ENCODE peak calls at places on chromosomes 12 and 14, in seven cellular contexts. One of them, this sample, is unnamed.

GRCh38 chr14:100901391-100902183 is 1.9 kb downstream of the RTL1 start:
- DNase-seq in B cell: no peak
- DNase-seq in stimulated activated CD8-positive, alpha-beta memory T cell treated with anti-CD3 and anti-CD28 coated beads, Interleukin-7, amount 100 ng/mL, for 1 hour: no peak
- DNase-seq in activated CD4-positive, CD25-positive, alpha-beta regulatory T cell: no peak
- DNase-seq in heart left ventricle: no peak
- DNase-seq in heart right ventricle: no peak
- DNase-seq in T-cell: no peak
- DNase-seq in this sample: no peak

GRCh38 chr12:68375701-68376469 is 43.7 kb upstream of the MDM1 start:
- DNase-seq in B cell: no peak
- DNase-seq in stimulated activated CD8-positive, alpha-beta memory T cell treated with anti-CD3 and anti-CD28 coated beads, Interleukin-7, amount 100 ng/mL, for 1 hour: no peak
- DNase-seq in activated CD4-positive, CD25-positive, alpha-beta regulatory T cell: no peak
- DNase-seq in heart left ventricle: no peak
- DNase-seq in heart right ventricle: no peak
- DNase-seq in T-cell: no peak
- DNase-seq in this sample: no peak

GRCh38 chr12:56080556-56081138 is 682 bp downstream of the ERBB3 start:
- DNase-seq in B cell: no peak
- DNase-seq in stimulated activated CD8-positive, alpha-beta memory T cell treated with anti-CD3 and anti-CD28 coated beads, Interleukin-7, amount 100 ng/mL, for 1 hour: no peak
- DNase-seq in activated CD4-positive, CD25-positive, alpha-beta regulatory T cell: no peak
- DNase-seq in heart left ventricle: no peak
- DNase-seq in heart right ventricle: no peak
- DNase-seq in T-cell: no peak
- DNase-seq in this sample: no peak

GRCh38 chr12:121189061-121189886 is 20.7 kb upstream of the P2RX4 start:
- DNase-seq in B cell: no peak
- DNase-seq in stimulated activated CD8-positive, alpha-beta memory T cell treated with anti-CD3 and anti-CD28 coated beads, Interleukin-7, amount 100 ng/mL, for 1 hour: no peak
- DNase-seq in activated CD4-positive, CD25-positive, alpha-beta regulatory T cell: no peak
- DNase-seq in heart left ventricle: no peak
- DNase-seq in heart right ventricle: no peak
- DNase-seq in T-cell: no peak
- DNase-seq in this sample: no peak

GRCh38 chr14:90831821-90832220 is 15.6 kb upstream of the TTC7B start:
- DNase-seq in B cell: no peak
- DNase-seq in stimulated activated CD8-positive, alpha-beta memory T cell treated with anti-CD3 and anti-CD28 coated beads, Interleukin-7, amount 100 ng/mL, for 1 hour: no peak
- DNase-seq in activated CD4-positive, CD25-positive, alpha-beta regulatory T cell: no peak
- DNase-seq in heart left ventricle: no peak
- DNase-seq in heart right ventricle: no peak
- DNase-seq in T-cell: no peak
- DNase-seq in this sample: no peak

GRCh38 chr14:34275038-34275437 is 187.0 kb downstream of the SPTSSA start:
- DNase-seq in B cell: no peak
- DNase-seq in stimulated activated CD8-positive, alpha-beta memory T cell treated with anti-CD3 and anti-CD28 coated beads, Interleukin-7, amount 100 ng/mL, for 1 hour: no peak
- DNase-seq in activated CD4-positive, CD25-positive, alpha-beta regulatory T cell: no peak
- DNase-seq in heart left ventricle: no peak
- DNase-seq in heart right ventricle: no peak
- DNase-seq in T-cell: no peak
- DNase-seq in this sample: no peak

GRCh38 chr14:75946785-75947184 is 35.0 kb downstream of the TGFB3 start:
- DNase-seq in B cell: no peak
- DNase-seq in stimulated activated CD8-positive, alpha-beta memory T cell treated with anti-CD3 and anti-CD28 coated beads, Interleukin-7, amount 100 ng/mL, for 1 hour: no peak
- DNase-seq in activated CD4-positive, CD25-positive, alpha-beta regulatory T cell: no peak
- DNase-seq in heart left ventricle: no peak
- DNase-seq in heart right ventricle: no peak
- DNase-seq in T-cell: no peak
- DNase-seq in this sample: no peak

GRCh38 chr12:94074970-94075695 is 73.2 kb upstream of the PLXNC1 start:
- DNase-seq in B cell: no peak
- DNase-seq in stimulated activated CD8-positive, alpha-beta memory T cell treated with anti-CD3 and anti-CD28 coated beads, Interleukin-7, amount 100 ng/mL, for 1 hour: no peak
- DNase-seq in activated CD4-positive, CD25-positive, alpha-beta regulatory T cell: no peak
- DNase-seq in heart left ventricle: peak
- DNase-seq in heart right ventricle: peak
- DNase-seq in T-cell: no peak
- DNase-seq in this sample: no peak

GRCh38 chr14:39376671-39377403 is 55.4 kb downstream of the FBXO33 start:
- DNase-seq in B cell: no peak
- DNase-seq in stimulated activated CD8-positive, alpha-beta memory T cell treated with anti-CD3 and anti-CD28 coated beads, Interleukin-7, amount 100 ng/mL, for 1 hour: no peak
- DNase-seq in activated CD4-positive, CD25-positive, alpha-beta regulatory T cell: no peak
- DNase-seq in heart left ventricle: no peak
- DNase-seq in heart right ventricle: no peak
- DNase-seq in T-cell: no peak
- DNase-seq in this sample: no peak

GRCh38 chr14:103401223-103402214 is 16.3 kb downstream of the MARK3 start:
- DNase-seq in B cell: no peak
- DNase-seq in stimulated activated CD8-positive, alpha-beta memory T cell treated with anti-CD3 and anti-CD28 coated beads, Interleukin-7, amount 100 ng/mL, for 1 hour: no peak
- DNase-seq in activated CD4-positive, CD25-positive, alpha-beta regulatory T cell: no peak
- DNase-seq in heart left ventricle: no peak
- DNase-seq in heart right ventricle: no peak
- DNase-seq in T-cell: no peak
- DNase-seq in this sample: no peak

GRCh38 chr12:78308701-78309100 is 478.0 kb downstream of the NAV3 start:
- DNase-seq in B cell: no peak
- DNase-seq in stimulated activated CD8-positive, alpha-beta memory T cell treated with anti-CD3 and anti-CD28 coated beads, Interleukin-7, amount 100 ng/mL, for 1 hour: no peak
- DNase-seq in activated CD4-positive, CD25-positive, alpha-beta regulatory T cell: no peak
- DNase-seq in heart left ventricle: no peak
- DNase-seq in heart right ventricle: no peak
- DNase-seq in T-cell: no peak
- DNase-seq in this sample: no peak

GRCh38 chr12:130141901-130142683 is 20.2 kb upstream of the FZD10 start:
- DNase-seq in B cell: no peak
- DNase-seq in stimulated activated CD8-positive, alpha-beta memory T cell treated with anti-CD3 and anti-CD28 coated beads, Interleukin-7, amount 100 ng/mL, for 1 hour: no peak
- DNase-seq in activated CD4-positive, CD25-positive, alpha-beta regulatory T cell: no peak
- DNase-seq in heart left ventricle: no peak
- DNase-seq in heart right ventricle: no peak
- DNase-seq in T-cell: no peak
- DNase-seq in this sample: no peak

GRCh38 chr14:97924922-97925613 is 1127.9 kb downstream of the VRK1 start:
- DNase-seq in B cell: no peak
- DNase-seq in stimulated activated CD8-positive, alpha-beta memory T cell treated with anti-CD3 and anti-CD28 coated beads, Interleukin-7, amount 100 ng/mL, for 1 hour: no peak
- DNase-seq in activated CD4-positive, CD25-positive, alpha-beta regulatory T cell: no peak
- DNase-seq in heart left ventricle: no peak
- DNase-seq in heart right ventricle: no peak
- DNase-seq in T-cell: no peak
- DNase-seq in this sample: no peak

GRCh38 chr12:130127909-130128763 is 34.1 kb upstream of the FZD10 start:
- DNase-seq in B cell: no peak
- DNase-seq in stimulated activated CD8-positive, alpha-beta memory T cell treated with anti-CD3 and anti-CD28 coated beads, Interleukin-7, amount 100 ng/mL, for 1 hour: no peak
- DNase-seq in activated CD4-positive, CD25-positive, alpha-beta regulatory T cell: no peak
- DNase-seq in heart left ventricle: peak
- DNase-seq in heart right ventricle: peak
- DNase-seq in T-cell: no peak
- DNase-seq in this sample: no peak

GRCh38 chr14:61696753-61697318 is 1.5 kb downstream of the HIF1A start:
- DNase-seq in B cell: no peak
- DNase-seq in stimulated activated CD8-positive, alpha-beta memory T cell treated with anti-CD3 and anti-CD28 coated beads, Interleukin-7, amount 100 ng/mL, for 1 hour: no peak
- DNase-seq in activated CD4-positive, CD25-positive, alpha-beta regulatory T cell: no peak
- DNase-seq in heart left ventricle: no peak
- DNase-seq in heart right ventricle: no peak
- DNase-seq in T-cell: no peak
- DNase-seq in this sample: no peak

GRCh38 chr14:65373671-65374039 is 38.9 kb upstream of the FUT8 start:
- DNase-seq in B cell: no peak
- DNase-seq in stimulated activated CD8-positive, alpha-beta memory T cell treated with anti-CD3 and anti-CD28 coated beads, Interleukin-7, amount 100 ng/mL, for 1 hour: no peak
- DNase-seq in activated CD4-positive, CD25-positive, alpha-beta regulatory T cell: no peak
- DNase-seq in heart left ventricle: no peak
- DNase-seq in heart right ventricle: no peak
- DNase-seq in T-cell: no peak
- DNase-seq in this sample: no peak

GRCh38 chr14:92160619-92161018 is 38.9 kb downstream of the CPSF2 start:
- DNase-seq in B cell: no peak
- DNase-seq in stimulated activated CD8-positive, alpha-beta memory T cell treated with anti-CD3 and anti-CD28 coated beads, Interleukin-7, amount 100 ng/mL, for 1 hour: no peak
- DNase-seq in activated CD4-positive, CD25-positive, alpha-beta regulatory T cell: no peak
- DNase-seq in heart left ventricle: no peak
- DNase-seq in heart right ventricle: no peak
- DNase-seq in T-cell: no peak
- DNase-seq in this sample: no peak

GRCh38 chr12:98894412-98895085 is 249.5 kb downstream of the APAF1 start:
- DNase-seq in B cell: no peak
- DNase-seq in stimulated activated CD8-positive, alpha-beta memory T cell treated with anti-CD3 and anti-CD28 coated beads, Interleukin-7, amount 100 ng/mL, for 1 hour: no peak
- DNase-seq in activated CD4-positive, CD25-positive, alpha-beta regulatory T cell: no peak
- DNase-seq in heart left ventricle: no peak
- DNase-seq in heart right ventricle: no peak
- DNase-seq in T-cell: no peak
- DNase-seq in this sample: no peak

GRCh38 chr14:32075636-32076277 is 1.3 kb upstream of the ARHGAP5 start:
- DNase-seq in B cell: no peak
- DNase-seq in stimulated activated CD8-positive, alpha-beta memory T cell treated with anti-CD3 and anti-CD28 coated beads, Interleukin-7, amount 100 ng/mL, for 1 hour: peak
- DNase-seq in activated CD4-positive, CD25-positive, alpha-beta regulatory T cell: no peak
- DNase-seq in heart left ventricle: no peak
- DNase-seq in heart right ventricle: peak
- DNase-seq in T-cell: no peak
- DNase-seq in this sample: no peak

GRCh38 chr14:34883954-34884353 is 8.8 kb upstream of the BAZ1A start:
- DNase-seq in B cell: no peak
- DNase-seq in stimulated activated CD8-positive, alpha-beta memory T cell treated with anti-CD3 and anti-CD28 coated beads, Interleukin-7, amount 100 ng/mL, for 1 hour: no peak
- DNase-seq in activated CD4-positive, CD25-positive, alpha-beta regulatory T cell: no peak
- DNase-seq in heart left ventricle: no peak
- DNase-seq in heart right ventricle: no peak
- DNase-seq in T-cell: no peak
- DNase-seq in this sample: no peak

GRCh38 chr14:97976861-97977260 is 1179.7 kb downstream of the VRK1 start:
- DNase-seq in B cell: no peak
- DNase-seq in stimulated activated CD8-positive, alpha-beta memory T cell treated with anti-CD3 and anti-CD28 coated beads, Interleukin-7, amount 100 ng/mL, for 1 hour: no peak
- DNase-seq in activated CD4-positive, CD25-positive, alpha-beta regulatory T cell: no peak
- DNase-seq in heart left ventricle: peak
- DNase-seq in heart right ventricle: peak
- DNase-seq in T-cell: no peak
- DNase-seq in this sample: no peak

GRCh38 chr12:97093187-97093683 is 186.2 kb downstream of the NEDD1 start:
- DNase-seq in B cell: no peak
- DNase-seq in stimulated activated CD8-positive, alpha-beta memory T cell treated with anti-CD3 and anti-CD28 coated beads, Interleukin-7, amount 100 ng/mL, for 1 hour: no peak
- DNase-seq in activated CD4-positive, CD25-positive, alpha-beta regulatory T cell: no peak
- DNase-seq in heart left ventricle: no peak
- DNase-seq in heart right ventricle: no peak
- DNase-seq in T-cell: no peak
- DNase-seq in this sample: no peak

GRCh38 chr12:99024191-99024590 is 379.1 kb downstream of the APAF1 start:
- DNase-seq in B cell: no peak
- DNase-seq in stimulated activated CD8-positive, alpha-beta memory T cell treated with anti-CD3 and anti-CD28 coated beads, Interleukin-7, amount 100 ng/mL, for 1 hour: no peak
- DNase-seq in activated CD4-positive, CD25-positive, alpha-beta regulatory T cell: no peak
- DNase-seq in heart left ventricle: no peak
- DNase-seq in heart right ventricle: no peak
- DNase-seq in T-cell: no peak
- DNase-seq in this sample: no peak

GRCh38 chr14:57845802-57846531 is 19.9 kb downstream of the SLC35F4 start:
- DNase-seq in B cell: no peak
- DNase-seq in stimulated activated CD8-positive, alpha-beta memory T cell treated with anti-CD3 and anti-CD28 coated beads, Interleukin-7, amount 100 ng/mL, for 1 hour: no peak
- DNase-seq in activated CD4-positive, CD25-positive, alpha-beta regulatory T cell: no peak
- DNase-seq in heart left ventricle: no peak
- DNase-seq in heart right ventricle: no peak
- DNase-seq in T-cell: no peak
- DNase-seq in this sample: no peak

GRCh38 chr12:47276253-47277070 is 196.7 kb upstream of the AMIGO2 start:
- DNase-seq in B cell: peak
- DNase-seq in stimulated activated CD8-positive, alpha-beta memory T cell treated with anti-CD3 and anti-CD28 coated beads, Interleukin-7, amount 100 ng/mL, for 1 hour: no peak
- DNase-seq in activated CD4-positive, CD25-positive, alpha-beta regulatory T cell: peak
- DNase-seq in heart left ventricle: peak
- DNase-seq in heart right ventricle: no peak
- DNase-seq in T-cell: peak
- DNase-seq in this sample: no peak

GRCh38 chr12:27975222-27976136 is 2.9 kb upstream of the PTHLH start:
- DNase-seq in B cell: no peak
- DNase-seq in stimulated activated CD8-positive, alpha-beta memory T cell treated with anti-CD3 and anti-CD28 coated beads, Interleukin-7, amount 100 ng/mL, for 1 hour: no peak
- DNase-seq in activated CD4-positive, CD25-positive, alpha-beta regulatory T cell: no peak
- DNase-seq in heart left ventricle: peak
- DNase-seq in heart right ventricle: peak
- DNase-seq in T-cell: no peak
- DNase-seq in this sample: no peak

GRCh38 chr12:47721431-47721973 is 3.8 kb downstream of the ENDOU start:
- DNase-seq in B cell: no peak
- DNase-seq in stimulated activated CD8-positive, alpha-beta memory T cell treated with anti-CD3 and anti-CD28 coated beads, Interleukin-7, amount 100 ng/mL, for 1 hour: no peak
- DNase-seq in activated CD4-positive, CD25-positive, alpha-beta regulatory T cell: no peak
- DNase-seq in heart left ventricle: no peak
- DNase-seq in heart right ventricle: no peak
- DNase-seq in T-cell: peak
- DNase-seq in this sample: no peak

GRCh38 chr14:52086755-52087154 is 17.9 kb upstream of the NID2 start:
- DNase-seq in B cell: no peak
- DNase-seq in stimulated activated CD8-positive, alpha-beta memory T cell treated with anti-CD3 and anti-CD28 coated beads, Interleukin-7, amount 100 ng/mL, for 1 hour: no peak
- DNase-seq in activated CD4-positive, CD25-positive, alpha-beta regulatory T cell: no peak
- DNase-seq in heart left ventricle: no peak
- DNase-seq in heart right ventricle: no peak
- DNase-seq in T-cell: no peak
- DNase-seq in this sample: no peak

GRCh38 chr12:64212066-64212746 is 9.9 kb downstream of the KICS2 start:
- DNase-seq in B cell: no peak
- DNase-seq in stimulated activated CD8-positive, alpha-beta memory T cell treated with anti-CD3 and anti-CD28 coated beads, Interleukin-7, amount 100 ng/mL, for 1 hour: no peak
- DNase-seq in activated CD4-positive, CD25-positive, alpha-beta regulatory T cell: no peak
- DNase-seq in heart left ventricle: no peak
- DNase-seq in heart right ventricle: no peak
- DNase-seq in T-cell: no peak
- DNase-seq in this sample: no peak

GRCh38 chr14:89428556-89429196 is 11.6 kb upstream of the FOXN3 start:
- DNase-seq in B cell: no peak
- DNase-seq in stimulated activated CD8-positive, alpha-beta memory T cell treated with anti-CD3 and anti-CD28 coated beads, Interleukin-7, amount 100 ng/mL, for 1 hour: no peak
- DNase-seq in activated CD4-positive, CD25-positive, alpha-beta regulatory T cell: no peak
- DNase-seq in heart left ventricle: peak
- DNase-seq in heart right ventricle: no peak
- DNase-seq in T-cell: no peak
- DNase-seq in this sample: no peak

GRCh38 chr12:131836714-131837397 is 8.7 kb downstream of the MMP17 start:
- DNase-seq in B cell: no peak
- DNase-seq in stimulated activated CD8-positive, alpha-beta memory T cell treated with anti-CD3 and anti-CD28 coated beads, Interleukin-7, amount 100 ng/mL, for 1 hour: no peak
- DNase-seq in activated CD4-positive, CD25-positive, alpha-beta regulatory T cell: no peak
- DNase-seq in heart left ventricle: peak
- DNase-seq in heart right ventricle: no peak
- DNase-seq in T-cell: no peak
- DNase-seq in this sample: no peak

GRCh38 chr12:99704036-99704435 is 56.5 kb downstream of the GARIN6 start:
- DNase-seq in B cell: no peak
- DNase-seq in stimulated activated CD8-positive, alpha-beta memory T cell treated with anti-CD3 and anti-CD28 coated beads, Interleukin-7, amount 100 ng/mL, for 1 hour: no peak
- DNase-seq in activated CD4-positive, CD25-positive, alpha-beta regulatory T cell: no peak
- DNase-seq in heart left ventricle: no peak
- DNase-seq in heart right ventricle: no peak
- DNase-seq in T-cell: no peak
- DNase-seq in this sample: no peak

GRCh38 chr14:94129758-94130414 is 482 bp upstream of the IFI27L2 start:
- DNase-seq in B cell: no peak
- DNase-seq in stimulated activated CD8-positive, alpha-beta memory T cell treated with anti-CD3 and anti-CD28 coated beads, Interleukin-7, amount 100 ng/mL, for 1 hour: no peak
- DNase-seq in activated CD4-positive, CD25-positive, alpha-beta regulatory T cell: no peak
- DNase-seq in heart left ventricle: peak
- DNase-seq in heart right ventricle: peak
- DNase-seq in T-cell: no peak
- DNase-seq in this sample: no peak

GRCh38 chr14:95106966-95107365 is 50.4 kb downstream of the DICER1 start:
- DNase-seq in B cell: no peak
- DNase-seq in stimulated activated CD8-positive, alpha-beta memory T cell treated with anti-CD3 and anti-CD28 coated beads, Interleukin-7, amount 100 ng/mL, for 1 hour: no peak
- DNase-seq in activated CD4-positive, CD25-positive, alpha-beta regulatory T cell: no peak
- DNase-seq in heart left ventricle: no peak
- DNase-seq in heart right ventricle: no peak
- DNase-seq in T-cell: no peak
- DNase-seq in this sample: no peak

GRCh38 chr12:53508534-53509199 is 1.4 kb upstream of the NPFF start:
- DNase-seq in B cell: peak
- DNase-seq in stimulated activated CD8-positive, alpha-beta memory T cell treated with anti-CD3 and anti-CD28 coated beads, Interleukin-7, amount 100 ng/mL, for 1 hour: peak
- DNase-seq in activated CD4-positive, CD25-positive, alpha-beta regulatory T cell: peak
- DNase-seq in heart left ventricle: peak
- DNase-seq in heart right ventricle: peak
- DNase-seq in T-cell: peak
- DNase-seq in this sample: no peak